ENCODE peak calls at places on chromosomes 12 and 14, in seven cellular contexts. W, L, E, R, A, Y and C are unnamed samples.

GRCh38 chr14:36820111-36820709 is 158.6 kb downstream of the PAX9 start:
- DNase-seq in W (no peak), L (no peak), E (no peak), R (no peak), A (no peak), Y (no peak), C (no peak)

GRCh38 chr12:25983625-25984024 is 25.1 kb downstream of the RASSF8 start:
- DNase-seq in W (no peak), L (no peak), E (no peak), R (no peak), A (no peak), Y (no peak), C (no peak)

GRCh38 chr14:71523630-71524320 is 408.5 kb upstream of the RGS6 start:
- DNase-seq in W (no peak), L (no peak), E (no peak), R (no peak), A (peak), Y (no peak), C (no peak)

GRCh38 chr12:110038741-110039084 is 9.6 kb downstream of the C12orf76 start:
- DNase-seq in W (no peak), L (no peak), E (no peak), R (no peak), A (no peak), Y (no peak), C (no peak)

GRCh38 chr12:66269757-66270383 is 32.4 kb upstream of the HELB start:
- DNase-seq in W (peak), L (peak), E (peak), R (peak), A (peak), Y (no peak), C (no peak)

GRCh38 chr12:116318738-116319050 is 41.2 kb upstream of the MED13L start:
- DNase-seq in W (no peak), L (no peak), E (peak), R (no peak), A (no peak), Y (no peak), C (no peak)

GRCh38 chr12:89225401-89225800 is 126.9 kb downstream of the DUSP6 start:
- DNase-seq in W (peak), L (peak), E (no peak), R (no peak), A (peak), Y (no peak), C (peak)

GRCh38 chr14:105075364-105076295 is 10.4 kb upstream of the GPR132 start:
- DNase-seq in W (no peak), L (peak), E (peak), R (no peak), A (peak), Y (peak), C (no peak)

GRCh38 chr12:91367234-91367849 is 184.7 kb upstream of the DCN start:
- DNase-seq in W (no peak), L (peak), E (no peak), R (no peak), A (peak), Y (no peak), C (no peak)

GRCh38 chr12:66041651-66042363 is 88.7 kb downstream of the LLPH start:
- DNase-seq in W (no peak), L (no peak), E (no peak), R (no peak), A (no peak), Y (no peak), C (no peak)

GRCh38 chr12:110266980-110267620 is 13.9 kb upstream of the ATP2A2 start:
- DNase-seq in W (no peak), L (peak), E (peak), R (no peak), A (peak), Y (peak), C (no peak)

GRCh38 chr12:42003031-42003430 is 141.6 kb downstream of the GXYLT1 start:
- DNase-seq in W (no peak), L (no peak), E (no peak), R (no peak), A (no peak), Y (no peak), C (no peak)

GRCh38 chr12:53719649-53720048 is 7.6 kb downstream of the CALCOCO1 start:
- DNase-seq in W (no peak), L (peak), E (no peak), R (no peak), A (no peak), Y (no peak), C (no peak)

GRCh38 chr14:32896979-32897723 is 41.5 kb upstream of the NPAS3 start:
- DNase-seq in W (no peak), L (peak), E (no peak), R (peak), A (peak), Y (no peak), C (no peak)

GRCh38 chr14:103130965-103131364 is 7.7 kb downstream of the TNFAIP2 start:
- DNase-seq in W (no peak), L (peak), E (no peak), R (no peak), A (peak), Y (no peak), C (no peak)

GRCh38 chr14:44163946-44164345 is 343.1 kb downstream of the FSCB start:
- DNase-seq in W (no peak), L (no peak), E (no peak), R (no peak), A (no peak), Y (no peak), C (no peak)

GRCh38 chr12:124921200-124922008 is 7.0 kb upstream of the UBC start:
- DNase-seq in W (peak), L (peak), E (no peak), R (no peak), A (peak), Y (peak), C (peak)

GRCh38 chr14:104510794-104511611 is 68.6 kb upstream of the C14orf180 start:
- DNase-seq in W (no peak), L (no peak), E (no peak), R (peak), A (no peak), Y (peak), C (no peak)

GRCh38 chr12:67592228-67593011 is 56.1 kb upstream of the DYRK2 start:
- DNase-seq in W (no peak), L (peak), E (no peak), R (no peak), A (peak), Y (no peak), C (no peak)

GRCh38 chr12:74170645-74171477 is 366.8 kb upstream of the ATXN7L3B start:
- DNase-seq in W (no peak), L (no peak), E (no peak), R (no peak), A (no peak), Y (peak), C (no peak)

GRCh38 chr12:104050436-104050835 is 449 bp upstream of the GLT8D2 start:
- DNase-seq in W (no peak), L (no peak), E (no peak), R (no peak), A (peak), Y (no peak), C (no peak)

GRCh38 chr14:56004807-56005579 is 113.2 kb upstream of the PELI2 start:
- DNase-seq in W (peak), L (peak), E (no peak), R (no peak), A (peak), Y (no peak), C (peak)

GRCh38 chr14:32625211-32625610 is 296.1 kb downstream of the AKAP6 start:
- DNase-seq in W (no peak), L (no peak), E (no peak), R (no peak), A (no peak), Y (no peak), C (no peak)

GRCh38 chr14:58026219-58026618 is 125.8 kb downstream of the ARMH4 start:
- DNase-seq in W (no peak), L (no peak), E (no peak), R (no peak), A (no peak), Y (no peak), C (no peak)

GRCh38 chr12:51622564-51622963 is 31.5 kb downstream of the SCN8A start:
- DNase-seq in W (no peak), L (peak), E (no peak), R (no peak), A (peak), Y (no peak), C (no peak)

GRCh38 chr12:6618483-6618882 is 11.3 kb upstream of the CHD4 start:
- DNase-seq in W (no peak), L (no peak), E (no peak), R (no peak), A (no peak), Y (no peak), C (no peak)

GRCh38 chr14:65502676-65503124 is 90.2 kb downstream of the FUT8 start:
- DNase-seq in W (no peak), L (peak), E (no peak), R (no peak), A (peak), Y (no peak), C (no peak)

GRCh38 chr14:59583755-59584154 is 7.1 kb upstream of the CCDC175 start:
- DNase-seq in W (no peak), L (peak), E (no peak), R (no peak), A (peak), Y (no peak), C (no peak)

GRCh38 chr14:96479435-96480146 is 22.6 kb upstream of the PAPOLA start:
- DNase-seq in W (no peak), L (peak), E (no peak), R (no peak), A (no peak), Y (no peak), C (no peak)

GRCh38 chr14:98008381-98009113 is 1211.4 kb downstream of the VRK1 start:
- DNase-seq in W (no peak), L (no peak), E (no peak), R (no peak), A (no peak), Y (no peak), C (no peak)

GRCh38 chr12:27709932-27710591 is 570 bp upstream of the MRPS35 start:
- DNase-seq in W (no peak), L (peak), E (peak), R (peak), A (peak), Y (no peak), C (no peak)

GRCh38 chr12:52628111-52628507 is 9.8 kb upstream of the KRT73 start:
- DNase-seq in W (no peak), L (no peak), E (no peak), R (no peak), A (no peak), Y (no peak), C (peak)

GRCh38 chr12:122513660-122514059 is 12.9 kb upstream of the ZCCHC8 start:
- DNase-seq in W (no peak), L (no peak), E (no peak), R (no peak), A (no peak), Y (no peak), C (no peak)

GRCh38 chr12:49979061-49979586 is 6.4 kb downstream of the AQP6 start:
- DNase-seq in W (no peak), L (no peak), E (no peak), R (peak), A (no peak), Y (no peak), C (no peak)

GRCh38 chr14:55819610-55820304 is 239.8 kb downstream of the KTN1 start:
- DNase-seq in W (no peak), L (no peak), E (no peak), R (no peak), A (no peak), Y (no peak), C (no peak)